ENCODE peak calls at places on chromosomes 1 and 21, in four cellular contexts. F, J, B and V are unnamed samples.
A peak's percentile ranks its signal among the peaks of the same experiment; 100 is the strongest.

GRCh38 chr1:63626222-63626621 is 33.0 kb downstream of the PGM1 start:
- DNase-seq in F (no peak), J (no peak), B (no peak), V (no peak)

GRCh38 chr21:28704746-28705145 is 287.9 kb downstream of the LTN1 start:
- DNase-seq in F (no peak), B (no peak), J (peak; percentile 33), V (peak; percentile 23)

GRCh38 chr1:226308166-226308722 is 720 bp downstream of the LIN9 start:
- DNase-seq in J (no peak), F (peak; percentile 40), B (no peak), V (peak; percentile 16)

GRCh38 chr1:87629673-87630072 is 301.0 kb downstream of the LMO4 start:
- DNase-seq in F (no peak), B (no peak), J (no peak), V (no peak)

GRCh38 chr1:11749203-11749689 is 12.7 kb upstream of the C1orf167 start:
- DNase-seq in F (peak; percentile 54), B (peak; percentile 92), J (no peak), V (peak; percentile 37)

GRCh38 chr1:91217911-91218310 is 186.7 kb downstream of the HFM1 start:
- DNase-seq in F (no peak), J (no peak), B (no peak), V (no peak)

GRCh38 chr1:31196685-31197084 is 43.0 kb downstream of the NKAIN1 start:
- DNase-seq in F (no peak), B (no peak), J (no peak), V (no peak)

GRCh38 chr1:1399870-1400575 is 888 bp upstream of the CCNL2 start:
- DNase-seq in B (no peak), F (no peak), J (no peak), V (no peak)

GRCh38 chr1:86394416-86394815 is 1.7 kb downstream of the ODF2L start:
- DNase-seq in F (no peak), B (no peak), J (no peak), V (no peak)

GRCh38 chr1:99594205-99594604 is 51.7 kb upstream of the PALMD start:
- DNase-seq in J (no peak), B (no peak), F (no peak), V (no peak)

GRCh38 chr1:34983700-34984355 is 1.3 kb downstream of the TMEM35B start:
- DNase-seq in J (no peak), B (no peak), F (no peak), V (no peak)

GRCh38 chr1:225454733-225455132 is 26.9 kb upstream of the LBR start:
- DNase-seq in F (no peak), J (no peak), B (no peak), V (peak; percentile 60)

GRCh38 chr1:57118948-57119637 is 153.3 kb upstream of the C8B start:
- DNase-seq in B (no peak), F (no peak), J (no peak), V (no peak)

GRCh38 chr1:46174448-46175231 is at the start of gene TSPAN1:
- DNase-seq in B (no peak), F (no peak), J (peak; percentile 72), V (no peak)

GRCh38 chr1:43445618-43446387 is 7.9 kb downstream of the HYI start:
- DNase-seq in J (no peak), F (no peak), B (peak; percentile 28), V (no peak)

GRCh38 chr21:38282921-38283320 is 26.1 kb downstream of the KCNJ15 start:
- DNase-seq in F (no peak), J (no peak), B (no peak), V (no peak)

GRCh38 chr1:211606914-211607751 is 28.2 kb upstream of the SLC30A1 start:
- DNase-seq in F (peak; percentile 63), J (no peak), B (peak; percentile 85), V (no peak)

GRCh38 chr1:14735861-14736260 is 137.4 kb downstream of the KAZN start:
- DNase-seq in J (no peak), F (no peak), B (no peak), V (no peak)

GRCh38 chr21:45308211-45309068 is 20.7 kb upstream of the POFUT2 start:
- DNase-seq in J (no peak), F (no peak), B (peak; percentile 74), V (no peak)

GRCh38 chr1:51842255-51842654 is 36.3 kb downstream of the NRDC start:
- DNase-seq in J (no peak), B (no peak), F (no peak), V (no peak)

GRCh38 chr1:235908742-235909520 is 42.2 kb upstream of the LYST start:
- DNase-seq in F (no peak), J (no peak), B (no peak), V (no peak)

GRCh38 chr1:227885135-227885647 is 62.5 kb downstream of the WNT9A start:
- DNase-seq in B (peak; percentile 80), F (no peak), J (peak; percentile 13), V (peak; percentile 22)

GRCh38 chr1:162939035-162939434 is 78.1 kb upstream of the CCDC190 start:
- DNase-seq in J (no peak), F (no peak), B (no peak), V (no peak)

GRCh38 chr1:8597455-8597854 is 220.0 kb downstream of the RERE start:
- DNase-seq in J (no peak), F (no peak), B (no peak), V (no peak)

GRCh38 chr1:46682064-46682463 is 10.4 kb downstream of the TEX38 start:
- DNase-seq in J (no peak), B (no peak), F (no peak), V (no peak)

GRCh38 chr1:147611021-147611426 is 59.3 kb downstream of the ACP6 start:
- DNase-seq in J (no peak), B (no peak), F (no peak), V (no peak)

GRCh38 chr1:217534566-217534965 is 96.3 kb downstream of the GPATCH2 start:
- DNase-seq in B (no peak), J (no peak), F (no peak), V (no peak)

GRCh38 chr21:15592271-15592860 is 137.4 kb upstream of the USP25 start:
- DNase-seq in F (no peak), J (no peak), B (no peak), V (no peak)

GRCh38 chr1:41681331-41682136 is 197.1 kb upstream of the EDN2 start:
- DNase-seq in J (no peak), B (peak; percentile 58), F (no peak), V (no peak)

GRCh38 chr1:15324867-15325335 is 77.9 kb downstream of the FHAD1 start:
- DNase-seq in J (no peak), B (no peak), F (no peak), V (no peak)

GRCh38 chr1:119713538-119714456 is 2.1 kb downstream of the PHGDH start:
- DNase-seq in B (no peak), J (no peak), F (no peak), V (no peak)

GRCh38 chr1:234760303-234760723 is 150.3 kb upstream of the IRF2BP2 start:
- DNase-seq in F (no peak), B (no peak), J (no peak), V (no peak)

GRCh38 chr1:109426278-109427170 is at the start of gene PSMA5:
- DNase-seq in B (peak; percentile 97), J (peak; percentile 98), F (peak; percentile 96), V (peak; percentile 97)
- TF ChIP-seq POLR2A in B (no peak), J (no peak), F (peak; percentile 83), V (no peak)

GRCh38 chr1:155990340-155990739 is 12.0 kb upstream of the ARHGEF2 start:
- DNase-seq in B (no peak), J (no peak), F (no peak), V (no peak)

GRCh38 chr1:155984341-155984740 is 6.0 kb upstream of the ARHGEF2 start:
- DNase-seq in J (no peak), F (no peak), B (no peak), V (no peak)

GRCh38 chr1:155993595-155993994 is 15.2 kb upstream of the ARHGEF2 start:
- DNase-seq in F (no peak), B (no peak), J (no peak), V (no peak)

GRCh38 chr1:155989992-155990325 is 11.6 kb upstream of the ARHGEF2 start:
- DNase-seq in B (no peak), F (no peak), J (no peak), V (no peak)

GRCh38 chr1:155989242-155989991 is 11.1 kb upstream of the ARHGEF2 start:
- DNase-seq in J (peak; percentile 71), B (peak; percentile 94), F (peak; percentile 69), V (peak; percentile 79)
- H3K4me3 ChIP-seq in J (no peak overlapping the region), B (peak overlapping the region; percentile 43), F (no peak overlapping the region), V (peak overlapping the region; percentile 29)

DNA sequence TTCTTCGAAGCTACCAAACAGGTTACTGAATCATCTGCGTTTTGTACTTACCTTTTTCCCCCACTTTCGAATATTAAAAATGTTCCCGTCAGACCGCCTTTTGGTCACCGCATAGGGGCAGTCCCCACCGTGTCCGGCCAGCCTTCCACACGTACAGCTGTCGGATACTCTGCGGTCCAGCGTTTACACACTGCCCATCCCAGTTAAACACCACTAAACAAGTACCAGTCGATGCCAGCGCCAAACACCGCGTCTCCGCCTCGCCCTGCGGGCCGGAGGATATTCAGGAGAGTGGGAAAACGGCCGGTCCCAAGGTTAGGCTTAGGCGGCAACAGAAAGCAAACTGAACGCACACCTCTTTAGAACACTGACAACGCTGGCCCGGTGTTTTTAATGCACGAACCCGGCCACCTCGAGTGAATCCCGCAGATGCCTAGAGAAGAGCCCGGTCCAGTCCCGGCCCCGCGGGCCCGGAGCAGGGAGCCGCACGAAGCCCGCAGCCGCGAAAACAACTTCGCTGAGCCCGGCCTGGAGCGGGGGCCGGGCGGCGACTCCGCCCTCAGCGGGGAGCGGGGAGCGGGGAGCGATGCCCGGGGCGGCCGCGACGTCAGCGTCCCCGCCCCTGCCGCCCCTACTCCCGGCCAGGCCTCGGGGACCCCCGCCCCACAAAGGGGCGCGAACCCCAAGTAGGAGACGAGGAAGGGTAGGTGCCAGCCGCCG is 730 bp upstream of the PHF13 start:
- DNase-seq in B (no peak), F (peak; percentile 44), J (no peak), V (no peak)
- TF ChIP-seq POLR2A in B (no peak), F (peak; percentile 46), J (no peak), V (peak; percentile 20)

DNA sequence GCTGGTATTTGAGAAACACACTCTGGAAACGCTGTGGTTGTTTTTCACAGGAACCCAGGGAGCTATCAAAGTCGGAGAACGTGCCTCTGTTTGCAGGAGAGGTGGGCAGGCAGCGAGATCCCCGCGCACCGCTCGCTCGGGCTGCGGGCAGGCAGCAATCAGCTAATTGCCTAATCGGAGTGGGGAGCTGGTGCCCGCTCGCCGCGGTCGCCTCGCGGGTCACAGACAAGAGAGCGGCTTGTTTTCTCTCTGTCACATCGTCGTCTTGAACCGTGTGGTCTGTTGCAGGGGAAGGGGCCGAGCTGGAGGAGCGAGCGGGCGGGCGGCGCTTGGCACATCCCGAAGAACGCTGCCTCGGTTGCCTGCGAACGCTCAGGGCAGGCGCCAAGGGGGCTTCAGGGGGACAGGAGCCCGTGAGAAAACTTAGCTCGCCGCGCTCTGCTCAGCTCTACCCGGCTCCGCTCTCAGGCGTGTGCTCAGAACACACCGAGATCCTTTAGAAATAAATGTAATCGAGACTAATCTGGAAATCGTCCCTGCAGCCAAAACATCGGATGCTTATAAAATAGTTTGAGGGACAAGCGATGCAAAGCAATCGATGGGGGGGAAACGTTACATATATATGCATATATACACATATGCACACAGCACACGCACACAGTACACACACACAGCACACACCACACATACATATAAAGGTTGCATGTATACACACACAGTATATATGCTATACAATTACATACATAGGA is 93.6 kb upstream of the SMYD2 start:
- DNase-seq in B (no peak), J (no peak), F (no peak), V (no peak)
- H3K4me3 ChIP-seq in B (peak overlapping the region; percentile 20), J (no peak overlapping the region), F (no peak overlapping the region), V (no peak overlapping the region)